ENCODE peak calls at places on chromosomes 2 and 18, in four cellular contexts. N is astrocyte of the spinal cord, Q is OCI-LY7, U is epithelial cell of esophagus. V is an unnamed sample.

GRCh38 chr2:127681976-127682857 is 6.9 kb upstream of the LIMS2 start:
- DNase-seq in N (no peak), Q (no peak), U (no peak), V (no peak)

GRCh38 chr2:102801098-102801718 is 39.4 kb downstream of the TMEM182 start:
- DNase-seq in U (peak), Q (peak), N (peak), V (peak)

GRCh38 chr2:33477473-33478468 is 1.3 kb downstream of the RASGRP3 start:
- DNase-seq in Q (peak), N (peak), U (peak), V (peak)

GRCh38 chr2:16425462-16426336 is 239.9 kb downstream of the CYRIA start:
- DNase-seq in U (no peak), N (no peak), Q (no peak), V (no peak)

GRCh38 chr2:223853425-223853837 is 16.0 kb upstream of the AP1S3 start:
- DNase-seq in U (peak), Q (no peak), N (no peak), V (no peak)

GRCh38 chr18:56267334-56267733 is 371.1 kb downstream of the TXNL1 start:
- DNase-seq in U (no peak), Q (no peak), N (no peak), V (no peak)

GRCh38 chr2:169732583-169733358 is 861 bp upstream of the KLHL23 start:
- DNase-seq in Q (no peak), N (no peak), U (no peak), V (peak)

GRCh38 chr2:39851691-39852110 is 72.6 kb upstream of the THUMPD2 start:
- DNase-seq in Q (peak), N (peak), U (no peak), V (peak)

GRCh38 chr2:28128281-28128950 is 237.9 kb downstream of the BABAM2 start:
- DNase-seq in N (no peak), U (peak), Q (no peak), V (no peak)

GRCh38 chr2:57549642-57550102 is 496.9 kb upstream of the VRK2 start:
- DNase-seq in N (no peak), U (peak), Q (peak), V (peak)

GRCh38 chr2:70831861-70832260 is 3.8 kb downstream of the CD207 start:
- DNase-seq in N (no peak), Q (no peak), U (no peak), V (no peak)

GRCh38 chr2:111122631-111123421 is 2.1 kb downstream of the BCL2L11 start:
- DNase-seq in Q (peak), N (peak), U (peak), V (peak)

GRCh38 chr18:10851824-10852225 is 297.5 kb downstream of the PIEZO2 start:
- DNase-seq in N (peak), U (peak), Q (peak), V (peak)
- TF ChIP-seq CTCF in N (peak), U (peak), Q (peak), V (peak)

DNA sequence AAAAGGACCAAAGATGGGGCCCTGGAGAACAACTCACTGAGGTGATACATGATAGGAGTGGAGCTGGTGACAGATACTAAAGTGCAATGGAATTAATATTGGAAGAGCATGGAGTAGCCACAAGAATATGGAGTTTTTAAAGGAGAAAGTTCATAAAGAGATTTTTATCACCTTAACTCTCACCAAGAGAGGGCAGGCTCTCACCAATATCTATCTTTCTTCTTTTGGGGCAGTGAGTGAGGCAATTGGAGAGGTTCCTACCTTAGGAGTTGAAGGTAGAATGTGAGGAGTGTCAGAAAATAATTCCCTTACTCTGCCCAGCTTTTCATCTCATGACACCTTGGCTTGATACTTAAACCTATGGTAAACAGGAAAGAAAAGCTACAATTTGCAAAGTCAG is 233.7 kb upstream of the CWC22 start:
- DNase-seq in Q (peak), N (peak), U (peak), V (peak)
- TF ChIP-seq CTCF in Q (peak), N (peak), U (peak), V (no peak)

DNA sequence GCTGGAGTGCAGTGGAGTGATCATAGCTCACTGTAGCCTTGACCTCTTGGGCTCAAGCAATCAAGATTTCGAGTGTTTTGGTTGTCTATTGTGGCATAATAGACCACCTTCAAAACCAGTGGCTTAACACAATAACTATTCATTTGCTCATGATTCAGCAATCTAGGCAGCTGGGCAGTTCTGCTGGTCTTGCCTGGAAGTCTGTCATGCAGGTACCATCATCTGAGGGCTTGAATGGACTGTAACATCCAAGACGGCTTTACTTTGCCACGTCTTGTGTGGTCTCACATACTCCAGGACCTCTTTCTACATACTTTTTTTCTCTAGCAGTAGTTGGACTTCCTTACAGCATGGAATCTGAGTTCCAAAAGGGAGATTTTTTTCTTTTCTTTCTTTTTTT is 13.2 kb upstream of the ANKRD29 start:
- DNase-seq in Q (no peak), U (no peak), N (no peak), V (no peak)
- TF ChIP-seq CTCF in Q (no peak), U (no peak), N (no peak), V (no peak)

GRCh38 chr2:73997813-73998212 is 13.1 kb downstream of the TET3 start:
- DNase-seq in U (no peak), Q (no peak), N (no peak), V (no peak)
- TF ChIP-seq CTCF in U (no peak), Q (peak), N (no peak), V (no peak)

DNA sequence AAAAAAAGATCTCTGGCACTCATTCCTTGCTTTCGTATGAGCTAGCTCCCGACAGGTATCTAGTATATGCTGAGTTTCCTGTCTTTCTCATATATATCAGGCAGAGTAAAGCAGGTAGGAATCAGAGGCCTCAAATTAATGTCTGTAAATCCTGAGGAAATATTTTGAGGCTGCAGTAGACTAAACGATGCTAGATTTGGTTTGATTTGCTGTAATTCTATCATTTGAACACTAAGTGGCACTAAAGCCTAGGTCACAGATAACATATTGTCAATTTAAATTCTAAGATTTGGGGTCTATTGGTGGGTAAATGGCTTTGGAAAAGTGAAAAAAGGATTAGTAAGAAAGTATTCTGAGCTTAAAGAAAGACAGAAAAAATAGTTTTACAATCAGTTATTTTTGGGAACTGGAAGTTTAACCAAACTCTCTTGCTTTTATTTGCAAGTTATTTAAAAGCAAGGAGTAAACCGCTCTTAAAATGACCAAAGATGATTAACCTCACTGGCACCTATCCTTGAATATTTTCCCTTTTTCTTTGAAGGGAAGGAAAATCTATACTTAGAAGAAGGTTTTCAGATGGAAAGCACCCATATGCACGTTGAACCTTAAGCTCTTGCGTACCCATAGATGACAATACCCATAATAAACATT is 37.6 kb upstream of the SLC4A10 start:
- DNase-seq in U (peak), Q (peak), N (peak), V (peak)
- TF ChIP-seq CTCF in U (peak), Q (peak), N (peak), V (peak)

V was measured in NB4.